ENCODE peak calls at places on chromosomes 16 and 17, in eight cellular contexts. One of them, this sample, is unnamed.

GRCh38 chr16:17211797-17212196 is 259.0 kb downstream of the XYLT1 start:
- DNase-seq in AG04450: no peak
- DNase-seq in lower leg skin: no peak
- DNase-seq in omental fat pad: no peak
- DNase-seq in bronchial epithelial cell: no peak
- DNase-seq in endothelial cell of umbilical vein: no peak
- DNase-seq in stomach: no peak
- DNase-seq in adrenal gland: no peak
- DNase-seq in this sample: no peak

GRCh38 chr17:7626307-7626706 is 1.3 kb downstream of the SAT2 start:
- DNase-seq in AG04450: no peak
- DNase-seq in lower leg skin: no peak
- DNase-seq in omental fat pad: no peak
- DNase-seq in bronchial epithelial cell: no peak
- DNase-seq in endothelial cell of umbilical vein: no peak
- DNase-seq in stomach: no peak
- DNase-seq in adrenal gland: peak
- DNase-seq in this sample: no peak

GRCh38 chr16:68366062-68366461 is 55.2 kb downstream of the PRMT7 start:
- DNase-seq in AG04450: no peak
- DNase-seq in lower leg skin: no peak
- DNase-seq in omental fat pad: no peak
- DNase-seq in bronchial epithelial cell: no peak
- DNase-seq in endothelial cell of umbilical vein: no peak
- DNase-seq in stomach: no peak
- DNase-seq in adrenal gland: no peak
- DNase-seq in this sample: peak

GRCh38 chr16:65373095-65373494 is 251.2 kb upstream of the CDH11 start:
- DNase-seq in AG04450: no peak
- DNase-seq in lower leg skin: no peak
- DNase-seq in omental fat pad: no peak
- DNase-seq in bronchial epithelial cell: no peak
- DNase-seq in endothelial cell of umbilical vein: no peak
- DNase-seq in stomach: no peak
- DNase-seq in adrenal gland: no peak
- DNase-seq in this sample: no peak

GRCh38 chr16:57799619-57800212 is 2.6 kb downstream of the KIFC3 start:
- DNase-seq in AG04450: no peak
- DNase-seq in lower leg skin: no peak
- DNase-seq in omental fat pad: no peak
- DNase-seq in bronchial epithelial cell: no peak
- DNase-seq in endothelial cell of umbilical vein: no peak
- DNase-seq in stomach: no peak
- DNase-seq in adrenal gland: no peak
- DNase-seq in this sample: no peak

GRCh38 chr16:12340151-12340733 is 363.7 kb downstream of the SNX29 start:
- DNase-seq in AG04450: no peak
- DNase-seq in lower leg skin: no peak
- DNase-seq in omental fat pad: no peak
- DNase-seq in bronchial epithelial cell: peak
- DNase-seq in endothelial cell of umbilical vein: peak
- DNase-seq in stomach: peak
- DNase-seq in adrenal gland: no peak
- DNase-seq in this sample: no peak

GRCh38 chr16:9065077-9065476 is 26.4 kb upstream of the HAPSTR1 start:
- DNase-seq in AG04450: no peak
- DNase-seq in lower leg skin: no peak
- DNase-seq in omental fat pad: no peak
- DNase-seq in bronchial epithelial cell: no peak
- DNase-seq in endothelial cell of umbilical vein: no peak
- DNase-seq in stomach: no peak
- DNase-seq in adrenal gland: no peak
- DNase-seq in this sample: no peak

GRCh38 chr16:23711785-23712184 is 1.2 kb downstream of the ERN2 start:
- DNase-seq in AG04450: no peak
- DNase-seq in lower leg skin: no peak
- DNase-seq in omental fat pad: no peak
- DNase-seq in bronchial epithelial cell: no peak
- DNase-seq in endothelial cell of umbilical vein: no peak
- DNase-seq in stomach: peak
- DNase-seq in adrenal gland: no peak
- DNase-seq in this sample: no peak

DNA sequence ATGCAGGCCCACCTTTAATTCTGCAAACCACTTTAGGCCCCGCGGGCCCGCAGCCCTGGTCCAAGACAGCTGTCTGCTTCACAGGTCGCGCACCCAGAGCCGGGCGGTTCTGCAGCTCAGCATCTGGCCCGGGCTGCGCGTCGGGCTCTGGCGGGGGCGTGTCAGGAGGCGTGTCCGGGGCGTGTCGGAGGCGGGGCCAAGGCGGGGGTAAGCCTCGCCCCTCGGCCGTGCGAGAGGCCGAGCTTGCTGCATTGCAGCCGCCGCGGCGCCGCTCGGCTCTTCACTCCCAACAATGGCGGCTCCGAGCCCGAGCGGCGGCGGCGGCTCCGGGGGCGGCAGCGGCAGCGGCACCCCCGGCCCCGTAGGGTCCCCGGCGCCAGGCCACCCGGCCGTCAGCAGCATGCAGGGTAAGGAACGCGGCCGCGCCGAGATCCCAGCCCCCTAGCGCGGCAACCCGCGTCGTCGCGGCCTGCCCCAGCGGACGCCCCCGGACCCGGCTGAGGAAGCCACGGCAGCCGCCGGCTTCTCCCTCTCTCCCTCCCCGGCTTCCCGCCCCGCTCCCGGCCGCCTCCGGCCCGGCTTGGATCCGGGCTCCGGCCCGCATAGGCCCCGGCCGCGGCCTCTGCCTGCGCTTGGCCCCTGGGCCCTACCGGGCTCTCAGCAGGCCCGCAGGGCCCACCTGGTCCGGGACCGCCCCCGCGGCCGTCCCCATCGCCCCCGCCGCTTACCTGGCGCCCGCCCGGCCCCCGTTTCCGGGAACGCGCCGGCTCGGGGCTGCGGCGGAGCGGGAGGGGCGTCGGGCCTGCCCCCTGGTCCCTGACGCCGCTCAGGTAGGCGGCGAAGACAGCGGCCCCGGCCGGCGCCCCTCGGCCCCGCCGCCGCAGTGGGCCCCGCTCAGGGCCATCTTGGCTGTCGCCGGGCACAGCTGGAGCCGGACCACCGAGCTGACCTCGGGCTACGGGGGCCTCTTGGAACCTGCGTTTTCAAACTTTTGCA is at the start of gene MAP2K4:
- DNase-seq in AG04450: peak
- DNase-seq in lower leg skin: peak
- DNase-seq in omental fat pad: peak
- DNase-seq in bronchial epithelial cell: peak
- DNase-seq in endothelial cell of umbilical vein: peak
- DNase-seq in stomach: peak
- DNase-seq in adrenal gland: peak
- DNase-seq in this sample: peak
- TF ChIP-seq CTCF in AG04450: no peak
- TF ChIP-seq CTCF in lower leg skin: no peak
- TF ChIP-seq CTCF in omental fat pad: no peak
- TF ChIP-seq CTCF in bronchial epithelial cell: no peak
- TF ChIP-seq CTCF in endothelial cell of umbilical vein: no peak
- TF ChIP-seq CTCF in stomach: no peak
- TF ChIP-seq CTCF in adrenal gland: no peak
- TF ChIP-seq CTCF in this sample: no peak

GRCh38 chr16:28974007-28974436 is 556 bp upstream of the SPNS1 start:
- DNase-seq in AG04450: peak
- DNase-seq in lower leg skin: no peak
- DNase-seq in omental fat pad: peak
- DNase-seq in bronchial epithelial cell: peak
- DNase-seq in endothelial cell of umbilical vein: peak
- DNase-seq in stomach: peak
- DNase-seq in adrenal gland: peak
- DNase-seq in this sample: no peak
- TF ChIP-seq CTCF in AG04450: peak
- TF ChIP-seq CTCF in lower leg skin: no peak
- TF ChIP-seq CTCF in omental fat pad: no peak
- TF ChIP-seq CTCF in bronchial epithelial cell: peak
- TF ChIP-seq CTCF in endothelial cell of umbilical vein: peak
- TF ChIP-seq CTCF in stomach: peak
- TF ChIP-seq CTCF in adrenal gland: peak
- TF ChIP-seq CTCF in this sample: peak

GRCh38 chr16:11101695-11102522 is 154.1 kb downstream of the SOCS1 start:
- DNase-seq in AG04450: peak
- DNase-seq in lower leg skin: no peak
- DNase-seq in omental fat pad: no peak
- DNase-seq in bronchial epithelial cell: peak
- DNase-seq in endothelial cell of umbilical vein: peak
- DNase-seq in stomach: no peak
- DNase-seq in adrenal gland: no peak
- DNase-seq in this sample: no peak
- TF ChIP-seq CTCF in AG04450: peak
- TF ChIP-seq CTCF in lower leg skin: no peak
- TF ChIP-seq CTCF in omental fat pad: no peak
- TF ChIP-seq CTCF in bronchial epithelial cell: no peak
- TF ChIP-seq CTCF in endothelial cell of umbilical vein: no peak
- TF ChIP-seq CTCF in stomach: no peak
- TF ChIP-seq CTCF in adrenal gland: no peak
- TF ChIP-seq CTCF in this sample: no peak

GRCh38 chr16:85625053-85625452 is 11.9 kb downstream of the GSE1 start:
- DNase-seq in AG04450: no peak
- DNase-seq in lower leg skin: no peak
- DNase-seq in omental fat pad: no peak
- DNase-seq in bronchial epithelial cell: no peak
- DNase-seq in endothelial cell of umbilical vein: no peak
- DNase-seq in stomach: peak
- DNase-seq in adrenal gland: no peak
- DNase-seq in this sample: peak
- TF ChIP-seq CTCF in AG04450: no peak
- TF ChIP-seq CTCF in lower leg skin: no peak
- TF ChIP-seq CTCF in omental fat pad: no peak
- TF ChIP-seq CTCF in bronchial epithelial cell: no peak
- TF ChIP-seq CTCF in endothelial cell of umbilical vein: no peak
- TF ChIP-seq CTCF in stomach: no peak
- TF ChIP-seq CTCF in adrenal gland: no peak
- TF ChIP-seq CTCF in this sample: no peak

DNA sequence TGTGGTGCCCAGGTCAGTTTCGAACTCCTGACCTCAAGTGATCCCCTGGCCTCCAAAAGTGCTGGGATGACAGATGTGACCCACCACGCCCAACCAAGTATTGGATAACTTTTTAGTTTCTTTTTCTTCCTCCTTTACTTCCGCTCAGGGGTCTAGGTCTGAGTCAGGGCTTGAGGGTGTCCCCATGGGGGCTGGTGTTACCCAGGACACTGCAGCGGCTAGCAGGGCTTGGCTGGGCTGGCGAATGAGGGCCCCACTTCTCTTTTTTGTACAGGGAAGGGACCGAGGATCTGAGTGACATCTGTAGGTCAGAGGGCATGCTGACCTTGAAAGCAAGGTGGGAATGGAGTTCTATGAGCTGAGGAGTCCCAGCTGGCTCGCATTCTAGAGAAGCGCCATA is 24.9 kb downstream of the RAB11FIP3 start:
- DNase-seq in AG04450: no peak
- DNase-seq in lower leg skin: no peak
- DNase-seq in omental fat pad: no peak
- DNase-seq in bronchial epithelial cell: no peak
- DNase-seq in endothelial cell of umbilical vein: no peak
- DNase-seq in stomach: no peak
- DNase-seq in adrenal gland: no peak
- DNase-seq in this sample: no peak
- TF ChIP-seq CTCF in AG04450: no peak
- TF ChIP-seq CTCF in lower leg skin: no peak
- TF ChIP-seq CTCF in omental fat pad: no peak
- TF ChIP-seq CTCF in bronchial epithelial cell: no peak
- TF ChIP-seq CTCF in endothelial cell of umbilical vein: no peak
- TF ChIP-seq CTCF in stomach: no peak
- TF ChIP-seq CTCF in adrenal gland: no peak
- TF ChIP-seq CTCF in this sample: no peak